ENCODE peak calls at places on chromosomes 13 and 19, in six cellular contexts. V, F, G, W, R and U are unnamed samples.
A peak's percentile ranks its signal among the peaks of the same experiment; 100 is the strongest.

GRCh38 chr19:18456974-18457373 is 19.0 kb upstream of the ISYNA1 start:
- DNase-seq in V (no peak), F (no peak), G (no peak), R (no peak), W (no peak), U (no peak)

GRCh38 chr13:21006141-21007005 is 55.0 kb downstream of the LATS2 start:
- DNase-seq in R (no peak), F (no peak), V (no peak), W (no peak), G (no peak), U (peak; percentile 33)

GRCh38 chr13:80035096-80035495 is 305.8 kb downstream of the SPRY2 start:
- DNase-seq in G (no peak), R (no peak), F (no peak), W (no peak), V (no peak), U (no peak)

GRCh38 chr13:108069521-108070210 is 145.7 kb downstream of the LIG4 start:
- DNase-seq in F (no peak), R (no peak), V (no peak), G (no peak), W (no peak), U (no peak)

GRCh38 chr13:49113526-49114286 is 106.4 kb upstream of the MLNR start:
- DNase-seq in R (peak; percentile 22), V (no peak), W (no peak), F (no peak), G (no peak), U (no peak)

GRCh38 chr13:30257433-30258099 is 49.8 kb downstream of the KATNAL1 start:
- DNase-seq in W (no peak), R (no peak), V (no peak), F (no peak), G (peak; percentile 28), U (no peak)

GRCh38 chr13:33740134-33740538 is 77.8 kb upstream of the RFC3 start:
- DNase-seq in W (no peak), G (no peak), F (no peak), V (no peak), R (no peak), U (no peak)

GRCh38 chr13:32125746-32126145 is 94.2 kb downstream of the FRY start:
- DNase-seq in R (no peak), F (no peak), W (no peak), V (no peak), G (no peak), U (no peak)

GRCh38 chr13:32205426-32206096 is 109.6 kb downstream of the ZAR1L start:
- DNase-seq in V (no peak), F (no peak), R (no peak), W (no peak), G (no peak), U (no peak)

GRCh38 chr19:29367701-29368306 is 154.9 kb upstream of the UQCRFS1 start:
- DNase-seq in W (no peak), R (no peak), G (peak; percentile 2), V (no peak), F (no peak), U (no peak)

GRCh38 chr13:99911069-99911964 is 60.2 kb downstream of the ZIC5 start:
- DNase-seq in V (no peak), G (no peak), F (no peak), R (no peak), W (no peak), U (no peak)

GRCh38 chr19:32691952-32692726 is 518 bp downstream of the NUDT19 start:
- DNase-seq in G (peak; percentile 79), W (peak; percentile 20), R (no peak), F (peak; percentile 59), V (peak; percentile 66), U (peak; percentile 88)

GRCh38 chr13:51760592-51760991 is 43.4 kb downstream of the DHRS12 start:
- DNase-seq in W (no peak), G (no peak), V (no peak), R (no peak), F (no peak), U (no peak)

GRCh38 chr13:73212482-73212881 is 153.7 kb downstream of the KLF5 start:
- DNase-seq in G (no peak), W (no peak), V (no peak), F (no peak), R (no peak), U (no peak)

GRCh38 chr13:19818223-19818842 is 35.6 kb upstream of the PSPC1 start:
- DNase-seq in G (no peak), F (no peak), R (peak; percentile 4), V (peak; percentile 68), W (no peak), U (peak; percentile 85)

GRCh38 chr13:45879666-45880065 is 28.1 kb upstream of the SIAH3 start:
- DNase-seq in R (peak; percentile 39), V (peak; percentile 62), F (no peak), G (no peak), W (no peak), U (no peak)

GRCh38 chr13:68030152-68030809 is 800.1 kb upstream of the PCDH9 start:
- DNase-seq in W (no peak), V (no peak), G (no peak), R (no peak), F (no peak), U (no peak)

GRCh38 chr13:91702411-91702810 is 304.0 kb downstream of the GPC5 start:
- DNase-seq in F (no peak), R (no peak), G (no peak), W (no peak), V (no peak), U (no peak)

GRCh38 chr19:56156768-56157167 is 15.7 kb downstream of the ZNF444 start:
- DNase-seq in W (no peak), R (no peak), G (no peak), V (no peak), F (no peak), U (no peak)

GRCh38 chr13:38866649-38867048 is 124.0 kb downstream of the STOML3 start:
- DNase-seq in G (no peak), R (peak; percentile 5), W (no peak), F (no peak), V (no peak), U (no peak)

DNA sequence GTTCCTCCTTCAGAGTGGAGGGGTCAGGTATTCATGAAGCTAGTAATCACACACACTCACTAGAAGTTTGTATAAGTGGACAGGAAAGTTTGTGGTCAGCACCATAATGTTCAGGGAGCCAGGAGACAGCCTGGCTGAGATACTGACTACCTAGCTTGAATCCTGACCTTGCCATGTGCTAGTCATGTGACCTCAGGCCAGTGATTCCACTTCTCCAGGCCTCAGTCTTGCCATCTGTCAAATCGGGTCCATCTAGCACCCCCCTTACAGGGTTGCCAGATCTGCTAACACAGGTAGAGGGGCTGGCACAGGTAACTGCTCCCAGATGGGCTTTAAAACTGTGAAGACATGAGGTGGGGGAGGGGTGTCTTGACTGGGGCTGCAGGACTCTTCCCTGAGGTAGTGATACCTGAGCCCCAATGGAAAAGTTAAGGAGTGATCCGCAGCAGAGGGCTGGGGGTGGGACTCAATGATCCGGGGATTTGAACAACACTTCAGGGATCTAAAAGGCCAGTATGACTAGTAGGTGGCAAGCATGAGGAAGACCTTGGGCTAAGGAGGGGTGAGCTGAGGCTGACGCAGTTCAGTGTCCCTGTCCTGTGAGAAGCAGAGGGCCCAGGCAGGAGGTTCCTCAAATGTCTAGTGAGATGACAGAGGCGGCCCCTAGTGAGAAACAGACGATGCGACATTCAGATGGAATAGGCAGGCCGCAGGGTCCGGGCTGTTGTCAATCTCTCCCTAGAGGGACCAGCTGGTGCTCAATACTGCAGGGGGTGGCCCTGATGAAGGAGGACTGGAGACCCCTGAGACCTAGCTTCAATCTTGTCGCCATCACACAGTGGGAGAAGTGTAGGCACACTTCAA is 8.5 kb downstream of the ACTMAP start:
- DNase-seq in W (no peak), G (no peak), R (no peak), V (no peak), F (no peak), U (no peak)
- TF ChIP-seq CTCF in W (no peak), G (no peak), R (no peak), V (no peak), F (no peak), U (no peak)

GRCh38 chr19:38545596-38545995 is 72.2 kb downstream of the MAP4K1 start:
- DNase-seq in W (no peak), V (no peak), G (no peak), R (no peak), F (no peak), U (no peak)

GRCh38 chr19:38544569-38545315 is 73.0 kb downstream of the MAP4K1 start:
- DNase-seq in V (no peak), G (no peak), R (no peak), F (no peak), W (no peak), U (peak; percentile 4)

GRCh38 chr19:38542040-38542439 is 75.7 kb downstream of the MAP4K1 start:
- DNase-seq in W (no peak), R (no peak), F (no peak), V (no peak), G (no peak), U (no peak)

GRCh38 chr19:38543286-38543806 is 74.4 kb downstream of the MAP4K1 start:
- DNase-seq in V (no peak), W (no peak), F (no peak), G (no peak), R (no peak), U (no peak)

GRCh38 chr19:38543807-38544568 is 73.8 kb downstream of the MAP4K1 start:
- DNase-seq in V (peak; percentile 82), F (no peak), G (peak; percentile 75), W (no peak), R (peak; percentile 79), U (peak; percentile 82)
- TF ChIP-seq CTCF in V (no peak), F (no peak), G (peak; percentile 28), W (no peak), R (peak; percentile 75), U (peak; percentile 92)

GRCh38 chr13:110201114-110201513 is 105.8 kb downstream of the COL4A1 start:
- DNase-seq in V (no peak), R (no peak), F (no peak), G (no peak), W (no peak), U (no peak)
- TF ChIP-seq CTCF in V (no peak), R (no peak), F (no peak), G (no peak), W (no peak), U (no peak)

DNA sequence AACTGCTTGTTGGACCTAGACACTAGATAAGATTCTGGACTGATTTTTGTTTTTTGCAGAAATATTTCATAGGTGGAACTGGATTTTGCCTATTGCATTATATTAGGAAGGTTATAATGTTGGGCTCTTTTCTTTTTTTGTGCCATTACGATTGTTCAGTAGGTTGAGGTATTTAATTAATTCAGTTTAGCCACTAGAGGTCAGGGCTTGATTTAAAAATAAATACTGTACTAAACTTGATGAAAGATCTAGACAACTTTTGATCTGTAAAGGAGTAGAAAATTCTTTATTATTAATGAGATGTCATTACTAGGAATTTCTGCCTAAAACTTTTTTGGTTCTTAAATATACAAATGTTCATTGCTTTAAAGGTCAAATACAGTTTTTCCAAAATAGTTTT is 15.2 kb upstream of the SUPT20H start:
- DNase-seq in R (no peak), F (no peak), G (no peak), V (no peak), W (no peak), U (no peak)
- TF ChIP-seq CTCF in R (peak; percentile 14), F (peak; percentile 49), G (peak; percentile 21), V (no peak), W (peak; percentile 54), U (peak; percentile 85)

DNA sequence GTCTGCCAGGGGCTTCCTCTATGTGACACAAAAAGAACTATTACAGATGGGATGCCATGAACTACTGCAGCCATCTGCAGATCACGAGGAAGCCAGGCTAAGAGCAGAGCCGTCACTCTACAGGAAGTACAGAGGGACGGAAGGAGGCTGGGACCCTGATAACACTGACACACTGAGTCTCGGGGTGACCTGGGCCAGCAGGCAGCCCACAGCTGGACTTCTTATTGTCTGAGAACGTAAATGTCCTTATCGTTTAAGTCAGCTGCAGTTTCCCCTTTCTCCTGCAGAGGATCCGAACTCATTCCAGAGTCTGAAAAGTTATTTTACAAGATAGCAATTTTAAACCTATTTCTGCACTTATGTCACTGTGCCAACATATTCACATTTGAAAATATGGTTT is 20.7 kb downstream of the PARP4 start:
- DNase-seq in W (no peak), G (no peak), R (no peak), F (no peak), V (no peak), U (no peak)
- TF ChIP-seq CTCF in W (no peak), G (no peak), R (no peak), F (no peak), V (no peak), U (peak; percentile 27)